ENCODE peak calls at places on chromosomes 12 and 14, in nine cellular contexts. H is MM.1S, V is fibroblast of mammary gland, E is NB4, K is pancreas, T is Calu3, Q is lung, S is tibial artery, Y is GM23338. R is an unnamed sample.

GRCh38 chr12:55966408-55967281 is at the start of gene CDK2:
- DNase-seq in K (peak), Q (peak), Y (peak), E (peak), H (peak), T (peak), V (peak), S (peak), R (peak)

GRCh38 chr14:65360144-65360784 is 52.3 kb upstream of the FUT8 start:
- DNase-seq in K (no peak), H (no peak), V (no peak), T (no peak), E (peak), Q (no peak), S (no peak), Y (no peak), R (no peak)

GRCh38 chr14:35402323-35403084 is 2.0 kb downstream of the NFKBIA start:
- DNase-seq in K (no peak), Q (no peak), S (no peak), T (no peak), E (no peak), Y (no peak), H (no peak), V (no peak), R (peak)

GRCh38 chr14:53209370-53209769 is 56.2 kb upstream of the DDHD1 start:
- DNase-seq in S (no peak), K (no peak), E (peak), H (no peak), T (no peak), Q (no peak), V (peak), Y (no peak), R (peak)

GRCh38 chr12:98595152-98595988 is 1.9 kb downstream of the SLC25A3 start:
- DNase-seq in E (peak), V (peak), Q (no peak), K (no peak), S (no peak), T (no peak), Y (no peak), H (no peak), R (peak)

GRCh38 chr12:72540811-72541210 is 268.6 kb downstream of the TRHDE start:
- DNase-seq in K (no peak), Y (no peak), V (no peak), T (no peak), S (no peak), E (no peak), Q (no peak), H (no peak), R (no peak)

GRCh38 chr14:102049258-102050025 is 37.4 kb downstream of the HSP90AA1 start:
- DNase-seq in E (no peak), V (no peak), Y (no peak), K (no peak), Q (no peak), S (no peak), T (no peak), H (no peak), R (no peak)

GRCh38 chr14:102568115-102568614 is 24.3 kb upstream of the RCOR1 start:
- DNase-seq in Q (peak), K (no peak), Y (peak), V (no peak), E (peak), S (no peak), T (peak), H (peak), R (no peak)

GRCh38 chr12:94405378-94406116 is 54.1 kb downstream of the CEP83 start:
- DNase-seq in V (peak), Q (no peak), S (no peak), T (no peak), H (peak), Y (no peak), E (no peak), K (no peak), R (no peak)

GRCh38 chr14:22213110-22213509 is 375.9 kb downstream of the DAD1 start:
- DNase-seq in V (no peak), Q (no peak), H (no peak), Y (no peak), K (no peak), T (no peak), E (peak), S (no peak), R (peak)

GRCh38 chr14:67411820-67412421 is at the start of gene PLEK2:
- DNase-seq in T (peak), K (peak), H (no peak), E (no peak), Y (peak), S (no peak), V (peak), Q (peak), R (peak)

GRCh38 chr12:115355301-115355700 is 671.3 kb upstream of the TBX3 start:
- DNase-seq in Y (no peak), Q (no peak), K (no peak), H (no peak), T (no peak), S (no peak), V (peak), E (no peak), R (no peak)

GRCh38 chr12:48199784-48200198 is 3.3 kb downstream of the OR10AD1 start:
- DNase-seq in V (peak), Q (no peak), T (no peak), K (no peak), E (no peak), Y (peak), S (no peak), H (no peak), R (peak)

GRCh38 chr12:88339254-88339949 is 197.3 kb downstream of the TMTC3 start:
- DNase-seq in H (no peak), Y (no peak), V (peak), Q (no peak), S (no peak), K (no peak), T (no peak), E (no peak), R (peak)

GRCh38 chr14:41872906-41873305 is 266.2 kb downstream of the LRFN5 start:
- DNase-seq in Q (no peak), E (no peak), Y (no peak), K (no peak), S (no peak), H (no peak), V (peak), T (no peak), R (peak)

GRCh38 chr14:87547536-87547935 is 445.4 kb downstream of the GALC start:
- DNase-seq in V (no peak), E (no peak), H (no peak), K (no peak), Q (no peak), T (no peak), S (no peak), Y (no peak), R (no peak)

GRCh38 chr14:37598085-37598972 is 2.9 kb downstream of the TTC6 start:
- DNase-seq in E (no peak), Q (peak), T (no peak), S (no peak), K (peak), H (no peak), Y (peak), V (no peak), R (no peak)

GRCh38 chr14:37598973-37599526 is 3.6 kb downstream of the TTC6 start:
- DNase-seq in Y (no peak), V (no peak), K (no peak), E (no peak), T (no peak), S (no peak), H (no peak), Q (no peak), R (no peak)

GRCh38 chr14:37596790-37597189 is 1.4 kb downstream of the TTC6 start:
- DNase-seq in E (no peak), K (no peak), Y (no peak), T (no peak), Q (no peak), S (no peak), V (no peak), H (no peak), R (no peak)

GRCh38 chr14:37595809-37596595 is 573 bp downstream of the TTC6 start:
- DNase-seq in Q (peak), K (peak), V (peak), E (peak), S (no peak), T (peak), H (peak), Y (peak), R (no peak)

DNA sequence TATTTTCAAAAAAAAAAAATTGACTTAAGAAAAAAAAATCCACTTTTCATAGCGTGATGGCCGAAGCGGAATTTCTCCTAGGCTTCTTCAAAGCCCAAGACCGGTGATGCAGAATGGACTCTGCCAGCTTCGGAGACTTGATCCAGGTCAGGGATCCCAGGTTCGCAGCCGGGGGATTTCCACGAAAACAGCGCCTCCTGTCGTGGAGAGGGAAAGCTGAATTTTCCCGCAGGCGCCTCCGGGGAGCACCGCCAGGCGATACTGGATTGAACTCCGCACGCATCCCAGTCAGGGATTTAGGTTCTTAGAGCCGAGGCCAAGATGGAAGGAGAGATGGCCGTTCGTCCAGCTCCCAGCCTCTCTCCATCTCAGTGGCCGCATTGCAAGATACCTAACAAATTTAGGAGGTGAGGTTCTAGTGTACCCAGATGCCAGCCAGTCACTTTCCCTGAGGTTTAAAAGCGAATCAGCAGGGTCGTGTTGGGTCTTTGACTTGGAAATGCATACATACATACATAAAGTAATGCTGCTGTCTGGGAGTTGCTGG is 2.2 kb downstream of the TTC6 start:
- DNase-seq in Y (peak), T (no peak), K (peak), Q (no peak), E (no peak), S (no peak), V (peak), H (no peak), R (no peak)
- TF ChIP-seq CTCF in Y (peak), T (no peak), K (no peak), Q (no peak), E (no peak), S (no peak), V (peak), H (no peak), R (peak)

GRCh38 chr12:3491938-3492867 is 1.2 kb downstream of the PRMT8 start:
- DNase-seq in S (no peak), Y (peak), E (peak), H (peak), Q (peak), V (peak), K (peak), T (peak), R (peak)

GRCh38 chr12:3493225-3494049 is 2.4 kb downstream of the PRMT8 start:
- DNase-seq in V (no peak), S (no peak), Q (no peak), T (no peak), H (no peak), E (no peak), K (peak), Y (peak), R (no peak)

GRCh38 chr12:3492868-3493224 is 1.8 kb downstream of the PRMT8 start:
- DNase-seq in H (no peak), Y (no peak), S (no peak), K (no peak), T (no peak), E (no peak), V (no peak), Q (no peak), R (no peak)

GRCh38 chr12:3496964-3497363 is 6.0 kb downstream of the PRMT8 start:
- DNase-seq in E (no peak), T (peak), K (no peak), Q (no peak), H (no peak), Y (peak), V (no peak), S (no peak), R (no peak)
- TF ChIP-seq CTCF in E (no peak), T (peak), K (peak), Q (no peak), H (no peak), Y (peak), V (no peak), S (no peak), R (no peak)

GRCh38 chr12:42589465-42590323 is at the start of gene PRICKLE1:
- DNase-seq in S (no peak), V (peak), Q (no peak), K (peak), E (peak), T (peak), Y (peak), H (peak), R (peak)

GRCh38 chr12:42588308-42588836 is 1.2 kb downstream of the PRICKLE1 start:
- DNase-seq in K (no peak), H (no peak), V (peak), E (no peak), S (no peak), T (no peak), Y (no peak), Q (no peak), R (no peak)

GRCh38 chr12:42587564-42588307 is 1.8 kb downstream of the PRICKLE1 start:
- DNase-seq in S (no peak), K (no peak), V (no peak), H (no peak), E (no peak), T (no peak), Q (no peak), Y (no peak), R (no peak)

GRCh38 chr12:42588981-42589464 is 523 bp downstream of the PRICKLE1 start:
- DNase-seq in T (peak), E (peak), V (no peak), S (peak), Y (peak), K (peak), H (no peak), Q (peak), R (peak)

GRCh38 chr12:42590324-42590934 is 883 bp upstream of the PRICKLE1 start:
- DNase-seq in Y (peak), K (peak), Q (no peak), E (peak), V (no peak), H (peak), T (peak), S (peak), R (no peak)
- TF ChIP-seq CTCF in Y (peak), K (no peak), Q (no peak), E (no peak), V (no peak), H (no peak), T (no peak), S (no peak), R (no peak)

DNA sequence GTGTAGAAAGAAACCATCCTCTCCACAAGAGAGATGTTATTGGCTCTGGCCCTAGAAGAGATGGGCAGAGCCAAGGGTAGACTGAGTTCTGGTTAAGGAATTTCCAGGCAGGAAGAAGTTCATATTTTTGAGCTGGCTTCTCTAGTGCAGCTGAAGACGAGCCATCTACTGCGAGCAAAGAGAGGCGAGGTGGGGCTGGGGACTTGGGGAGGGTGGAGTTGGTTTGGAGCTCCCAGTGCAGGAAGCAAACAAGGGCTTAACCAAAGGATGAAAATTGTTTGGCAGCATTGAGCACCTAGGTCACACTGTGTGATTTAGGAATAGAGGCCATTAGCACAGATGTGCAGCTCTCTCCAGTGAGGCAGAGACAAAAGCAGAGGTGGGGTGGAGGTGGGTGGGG is 239.5 kb downstream of the ZFP36L1 start:
- DNase-seq in E (no peak), V (no peak), H (no peak), Y (no peak), K (no peak), S (no peak), Q (no peak), T (no peak), R (no peak)
- TF ChIP-seq CTCF in E (no peak), V (no peak), H (no peak), Y (no peak), K (no peak), S (no peak), Q (no peak), T (no peak), R (no peak)

R was measured in fibroblast of pulmonary artery.